ENCODE peak calls at places on chromosomes 11 and 22, in four cellular contexts. One of them, this sample, is unnamed.

GRCh38 chr11:8917157-8917820 is 6.3 kb downstream of the AKIP1 start:
- DNase-seq in prostate gland: peak; percentile 43
- DNase-seq in right lobe of liver: no peak
- DNase-seq in H1: no peak
- DNase-seq in this sample: no peak

GRCh38 chr11:106789406-106789805 is 228.9 kb downstream of the GUCY1A2 start:
- DNase-seq in prostate gland: no peak
- DNase-seq in right lobe of liver: no peak
- DNase-seq in H1: no peak
- DNase-seq in this sample: no peak

GRCh38 chr22:22397875-22398524 is 110.5 kb downstream of the ZNF280B start:
- DNase-seq in prostate gland: no peak
- DNase-seq in right lobe of liver: no peak
- DNase-seq in H1: no peak
- DNase-seq in this sample: no peak

GRCh38 chr11:85595285-85595884 is 31.8 kb downstream of the DLG2 start:
- DNase-seq in prostate gland: no peak
- DNase-seq in right lobe of liver: no peak
- DNase-seq in H1: no peak
- DNase-seq in this sample: no peak

GRCh38 chr11:8362899-8363298 is 99.2 kb upstream of the LMO1 start:
- DNase-seq in prostate gland: no peak
- DNase-seq in right lobe of liver: no peak
- DNase-seq in H1: no peak
- DNase-seq in this sample: no peak

GRCh38 chr22:40238425-40239344 is 61.0 kb downstream of the TNRC6B start:
- DNase-seq in prostate gland: peak; percentile 48
- DNase-seq in right lobe of liver: no peak
- DNase-seq in H1: no peak
- DNase-seq in this sample: no peak

GRCh38 chr11:83493918-83494317 is 207.8 kb upstream of the CCDC90B start:
- DNase-seq in prostate gland: peak; percentile 50
- DNase-seq in right lobe of liver: no peak
- DNase-seq in H1: no peak
- DNase-seq in this sample: no peak

GRCh38 chr11:83051760-83052671 is 19.7 kb downstream of the RAB30 start:
- DNase-seq in prostate gland: peak; percentile 78
- DNase-seq in right lobe of liver: peak; percentile 32
- DNase-seq in H1: no peak
- DNase-seq in this sample: no peak

GRCh38 chr22:19050117-19050516 is 72.1 kb downstream of the DGCR2 start:
- DNase-seq in prostate gland: no peak
- DNase-seq in right lobe of liver: no peak
- DNase-seq in H1: no peak
- DNase-seq in this sample: no peak

DNA sequence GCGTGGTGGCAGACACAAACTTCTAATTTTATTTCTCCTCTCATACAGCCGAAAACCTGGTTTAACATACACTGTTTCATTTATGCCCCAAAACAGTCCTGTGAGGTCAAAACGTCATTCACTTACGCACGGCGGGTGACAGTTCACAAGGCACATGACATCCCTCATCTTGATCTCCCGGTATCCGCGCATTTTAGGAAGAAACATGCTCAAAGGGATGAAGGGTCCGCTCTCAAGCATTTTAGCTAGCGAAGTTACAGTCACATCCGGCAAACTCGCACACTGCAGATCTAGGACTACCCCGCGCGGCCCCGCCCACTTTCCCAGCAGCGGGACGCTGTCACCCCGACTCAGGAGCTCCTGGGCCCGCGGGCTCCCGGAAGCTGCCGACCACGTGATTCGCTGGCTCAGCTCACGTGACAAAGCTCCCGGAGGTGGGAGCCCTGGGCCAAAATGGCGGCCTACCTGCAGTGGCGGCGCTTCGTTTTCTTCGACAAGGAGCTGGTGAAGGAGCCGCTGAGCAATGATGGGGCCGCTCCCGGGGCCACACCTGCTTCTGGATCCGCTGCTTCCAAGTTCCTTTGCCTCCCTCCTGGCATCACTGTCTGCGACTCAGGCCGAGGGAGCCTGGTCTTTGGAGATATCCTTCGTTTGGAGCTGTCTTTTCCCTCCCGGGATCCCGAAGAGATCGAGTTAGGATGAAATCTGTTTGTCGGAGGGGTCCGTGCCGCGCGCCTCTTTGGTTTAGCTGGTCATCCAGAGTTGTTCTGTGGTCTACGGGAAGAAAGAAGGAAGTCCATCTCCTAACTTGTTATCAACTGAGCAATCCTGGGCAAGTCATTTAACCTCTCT is at the start of gene VPS11:
- DNase-seq in prostate gland: peak; percentile 98
- DNase-seq in right lobe of liver: peak; percentile 99
- DNase-seq in H1: peak; percentile 96
- DNase-seq in this sample: peak; percentile 97
- TF ChIP-seq POLR2A in prostate gland: peak; percentile 65
- TF ChIP-seq POLR2A in right lobe of liver: peak; percentile 79
- TF ChIP-seq POLR2A in H1: peak; percentile 43
- TF ChIP-seq POLR2A in this sample: no peak

GRCh38 chr11:66408488-66409214 is 12.2 kb upstream of the NPAS4 start:
- DNase-seq in prostate gland: peak; percentile 79
- DNase-seq in right lobe of liver: peak; percentile 83
- DNase-seq in H1: peak; percentile 100
- DNase-seq in this sample: no peak
- H3K27me3 ChIP-seq in prostate gland: peaks cover 4% of the 10 kb centered on the region
- H3K27me3 ChIP-seq in right lobe of liver: no peaks in the 10 kb centered on the region
- H3K27me3 ChIP-seq in H1: peaks cover 4% of the 10 kb centered on the region
- H3K27me3 ChIP-seq in this sample: no peaks in the 10 kb centered on the region

DNA sequence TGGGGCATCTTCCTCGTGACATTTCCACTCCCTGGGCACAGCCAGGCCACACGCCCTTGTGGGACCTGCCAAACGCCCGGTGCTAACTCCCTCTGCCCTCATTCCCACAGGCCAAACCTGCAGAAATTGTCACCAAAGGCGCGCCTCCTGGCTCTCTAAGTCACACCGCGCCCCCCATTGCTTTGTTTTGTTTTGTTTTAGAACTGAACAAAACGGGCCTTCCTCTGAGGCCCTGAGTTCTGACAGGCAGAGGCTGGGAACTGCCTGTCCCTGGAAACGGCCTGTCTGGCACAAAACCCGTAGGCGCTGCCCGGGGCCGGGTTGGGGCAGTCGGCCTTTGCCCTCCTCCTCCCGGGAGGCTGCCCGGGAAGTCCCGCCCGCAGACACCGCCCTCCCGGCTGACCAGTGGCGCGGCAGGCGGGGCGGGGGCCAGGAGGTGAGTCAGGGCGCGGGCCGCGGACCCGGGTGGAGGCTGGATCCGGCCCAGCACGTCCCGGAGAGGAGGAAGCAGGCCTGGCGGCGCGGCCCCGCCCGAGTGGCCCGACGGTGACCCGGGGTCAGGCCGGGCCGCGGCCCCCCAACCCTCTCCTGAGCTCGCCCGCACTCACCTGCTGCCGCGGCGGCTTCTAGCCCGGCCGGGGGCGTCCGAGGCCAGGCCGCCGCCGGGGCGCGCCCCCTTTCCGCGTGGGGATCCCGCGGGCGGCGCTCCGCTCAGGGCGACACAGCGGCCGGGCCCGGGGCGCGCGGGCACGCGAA is 465 bp downstream of the SUN2 start:
- DNase-seq in prostate gland: peak; percentile 77
- DNase-seq in right lobe of liver: peak; percentile 98
- DNase-seq in H1: peak; percentile 77
- DNase-seq in this sample: no peak
- TF ChIP-seq POLR2A in prostate gland: peak; percentile 73
- TF ChIP-seq POLR2A in right lobe of liver: peak; percentile 89
- TF ChIP-seq POLR2A in H1: no peak
- TF ChIP-seq POLR2A in this sample: peak; percentile 29

DNA sequence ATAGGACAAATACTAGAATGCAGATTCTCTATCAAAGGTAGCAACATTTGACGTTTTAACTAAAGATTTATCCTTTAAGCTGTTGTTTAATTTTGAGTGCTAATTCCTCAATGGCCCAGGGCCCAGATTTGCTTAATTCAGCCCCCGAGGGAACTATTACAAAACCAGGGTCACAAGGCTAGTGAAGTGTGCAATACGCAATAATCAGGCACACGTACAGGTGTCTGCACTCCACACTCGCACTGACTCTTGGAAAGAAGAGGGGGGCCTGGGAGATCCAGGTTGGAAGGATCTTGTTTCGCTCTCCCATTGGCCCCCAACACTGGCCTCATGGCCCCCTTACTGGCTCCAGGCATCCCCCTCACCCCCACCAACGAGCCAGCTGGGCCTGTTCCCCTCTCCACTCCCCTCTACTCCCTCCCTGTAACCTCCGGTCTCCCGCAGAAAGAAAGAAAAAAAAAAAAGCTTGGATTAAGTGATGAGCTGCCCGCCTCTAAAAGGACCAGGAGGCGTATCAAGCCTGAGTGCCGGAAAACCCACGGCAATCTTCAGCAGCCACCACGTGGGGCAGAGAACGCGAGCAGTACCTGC is 2.2 kb upstream of the KIRREL3 start:
- DNase-seq in prostate gland: no peak
- DNase-seq in right lobe of liver: no peak
- DNase-seq in H1: no peak
- DNase-seq in this sample: no peak
- H3K27me3 ChIP-seq in prostate gland: peaks cover 20% of the 10 kb centered on the region
- H3K27me3 ChIP-seq in right lobe of liver: no peaks in the 10 kb centered on the region
- H3K27me3 ChIP-seq in H1: peaks cover 59% of the 10 kb centered on the region
- H3K27me3 ChIP-seq in this sample: peaks cover 12% of the 10 kb centered on the region